ENCODE peak calls at places on chromosomes 16 and 17, in five cellular contexts. O is fibroblast of the conjunctiva, M is T-helper 9 cell, H is H9, S is brain microvascular endothelial cell. D is an unnamed sample.

GRCh38 chr17:47257651-47258339 is 4.2 kb downstream of the ITGB3 start:
- DNase-seq in O (no peak), M (no peak), H (no peak), S (peak), D (no peak)

GRCh38 chr17:76558210-76559095 is 18.6 kb downstream of the PRCD start:
- DNase-seq in O (no peak), M (no peak), H (no peak), S (no peak), D (no peak)

GRCh38 chr17:83152745-83153611 is 73.6 kb downstream of the METRNL start:
- DNase-seq in O (no peak), M (no peak), H (peak), S (no peak), D (no peak)

GRCh38 chr16:23896832-23897821 is 61.3 kb downstream of the PRKCB start:
- DNase-seq in O (no peak), M (no peak), H (no peak), S (no peak), D (no peak)

GRCh38 chr16:15055141-15056053 is 477 bp downstream of the NTAN1 start:
- DNase-seq in O (peak), M (no peak), H (no peak), S (no peak), D (no peak)

GRCh38 chr17:33330877-33331276 is 37.8 kb upstream of the ASIC2 start:
- DNase-seq in O (no peak), M (no peak), H (no peak), S (no peak), D (no peak)

GRCh38 chr16:19400709-19401108 is 17.0 kb upstream of the TMC5 start:
- DNase-seq in O (no peak), M (no peak), H (peak), S (no peak), D (no peak)

GRCh38 chr16:52399116-52399515 is 147.8 kb downstream of the TOX3 start:
- DNase-seq in O (no peak), M (no peak), H (no peak), S (no peak), D (no peak)

GRCh38 chr17:71224824-71225575 is 895.8 kb upstream of the SOX9 start:
- DNase-seq in O (no peak), M (no peak), H (no peak), S (no peak), D (no peak)

GRCh38 chr16:84306564-84306963 is 11.9 kb downstream of the WFDC1 start:
- DNase-seq in O (no peak), M (no peak), H (no peak), S (no peak), D (no peak)

GRCh38 chr17:31390748-31391495 is 553 bp upstream of the RAB11FIP4 start:
- DNase-seq in O (no peak), M (no peak), H (peak), S (no peak), D (no peak)

GRCh38 chr17:57104461-57105175 is 19.6 kb downstream of the AKAP1 start:
- DNase-seq in O (no peak), M (no peak), H (no peak), S (no peak), D (peak)

GRCh38 chr17:44121206-44121605 is 2.2 kb downstream of the HDAC5 start:
- DNase-seq in O (no peak), M (no peak), H (peak), S (no peak), D (no peak)

GRCh38 chr16:29819506-29819905 is 756 bp upstream of the MVP start:
- DNase-seq in O (no peak), M (no peak), H (no peak), S (no peak), D (no peak)

GRCh38 chr16:46775214-46775613 is 27.1 kb upstream of the MYLK3 start:
- DNase-seq in O (no peak), M (no peak), H (no peak), S (no peak), D (no peak)